ENCODE peak calls at places on chromosomes 5 and 9, in six cellular contexts. X is HepG2, Z is HCT116, B is GM23338, A is Panc1, P is upper lobe of left lung. L is an unnamed sample.

GRCh38 chr5:157193699-157194424 is 13.2 kb downstream of the ITK start:
- ATAC-seq in X (no peak), Z (no peak), B (no peak), A (no peak), P (no peak), L (no peak)

GRCh38 chr5:168027002-168027401 is 264.4 kb upstream of the WWC1 start:
- ATAC-seq in X (no peak), Z (no peak), B (no peak), A (no peak), P (no peak), L (no peak)

GRCh38 chr9:128947423-128948310 is at the start of the genes DOLK and NUP188:
- ATAC-seq in X (peak), Z (peak), B (peak), A (peak), P (peak), L (peak)

GRCh38 chr9:88006511-88007290 is 32.4 kb upstream of the CDK20 start:
- ATAC-seq in X (no peak), Z (no peak), B (peak), A (no peak), P (peak), L (peak)

GRCh38 chr9:107973451-107973850 is 483.9 kb upstream of the KLF4 start:
- ATAC-seq in X (no peak), Z (no peak), B (no peak), A (no peak), P (no peak), L (no peak)

GRCh38 chr5:32138839-32139493 is 35.2 kb downstream of the GOLPH3 start:
- ATAC-seq in X (no peak), Z (no peak), B (no peak), A (no peak), P (no peak), L (no peak)

GRCh38 chr9:35598863-35599590 is 6.0 kb upstream of the TESK1 start:
- ATAC-seq in X (peak), Z (no peak), B (peak), A (no peak), P (peak), L (no peak)

GRCh38 chr5:72464071-72464470 is 43.1 kb downstream of the ZNF366 start:
- ATAC-seq in X (no peak), Z (no peak), B (no peak), A (no peak), P (no peak), L (no peak)

GRCh38 chr9:130682490-130683121 is 11.0 kb upstream of the EXOSC2 start:
- ATAC-seq in X (peak), Z (peak), B (peak), A (peak), P (peak), L (peak)

GRCh38 chr5:179534431-179534830 is 15.9 kb upstream of the RUFY1 start:
- ATAC-seq in X (peak), Z (no peak), B (no peak), A (no peak), P (no peak), L (no peak)

GRCh38 chr5:126219616-126220015 is 203.6 kb upstream of the GRAMD2B start:
- ATAC-seq in X (no peak), Z (no peak), B (no peak), A (no peak), P (no peak), L (no peak)

GRCh38 chr9:88998911-88999310 is 7.6 kb downstream of the S1PR3 start:
- ATAC-seq in X (no peak), Z (no peak), B (no peak), A (no peak), P (peak), L (peak)

GRCh38 chr9:97484134-97484533 is 17.3 kb upstream of the TMOD1 start:
- ATAC-seq in X (no peak), Z (no peak), B (no peak), A (no peak), P (no peak), L (no peak)

GRCh38 chr9:97479496-97480159 is 21.8 kb upstream of the TMOD1 start:
- ATAC-seq in X (no peak), Z (no peak), B (peak), A (no peak), P (no peak), L (no peak)

GRCh38 chr9:97478301-97478981 is 23.0 kb upstream of the TMOD1 start:
- ATAC-seq in X (peak), Z (no peak), B (no peak), A (no peak), P (no peak), L (no peak)

GRCh38 chr9:97480174-97480573 is 21.3 kb upstream of the TMOD1 start:
- ATAC-seq in X (no peak), Z (no peak), B (no peak), A (no peak), P (no peak), L (no peak)

GRCh38 chr9:97480749-97481148 is 20.7 kb upstream of the TMOD1 start:
- ATAC-seq in X (no peak), Z (no peak), B (no peak), A (no peak), P (no peak), L (no peak)
- TF ChIP-seq POLR2AphosphoS5 in X (no peak), Z (no peak), B (no peak), A (no peak), P (no peak), L (no peak)

GRCh38 chr5:153551537-153552079 is 61.1 kb downstream of the GRIA1 start:
- ATAC-seq in X (no peak), Z (peak), B (peak), A (no peak), P (no peak), L (peak)
- TF ChIP-seq POLR2AphosphoS5 in X (no peak), Z (no peak), B (no peak), A (no peak), P (no peak), L (peak)

GRCh38 chr5:172420215-172420934 is 34.0 kb downstream of the SH3PXD2B start:
- ATAC-seq in X (peak), Z (peak), B (peak), A (no peak), P (peak), L (peak)
- TF ChIP-seq POLR2AphosphoS5 in X (no peak), Z (no peak), B (no peak), A (no peak), P (peak), L (peak)

GRCh38 chr9:111937301-111937700 is 40.7 kb downstream of the UGCG start:
- ATAC-seq in X (no peak), Z (no peak), B (no peak), A (no peak), P (no peak), L (no peak)
- TF ChIP-seq POLR2AphosphoS5 in X (no peak), Z (no peak), B (no peak), A (no peak), P (no peak), L (no peak)

DNA sequence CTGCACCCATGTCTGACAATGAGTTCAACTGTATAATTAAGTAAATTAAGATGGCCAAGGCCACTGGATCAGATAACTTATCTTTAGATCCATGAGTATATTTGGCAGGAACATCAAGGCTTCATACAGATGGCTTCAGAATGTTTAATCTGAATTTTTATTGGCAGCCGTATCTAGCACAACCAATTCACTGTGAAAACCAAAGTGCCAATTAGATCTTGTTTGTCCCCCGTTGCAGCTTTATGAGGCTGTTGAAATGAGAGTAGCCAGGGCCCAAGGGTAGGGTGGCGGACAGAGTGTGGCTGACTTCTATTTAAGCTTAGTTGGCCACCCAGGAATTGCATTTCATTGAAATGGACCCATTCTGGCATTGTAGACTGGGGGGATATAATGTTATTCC is 137.7 kb downstream of the SYK start:
- ATAC-seq in X (no peak), Z (no peak), B (no peak), A (no peak), P (no peak), L (no peak)
- TF ChIP-seq POLR2AphosphoS5 in X (no peak), Z (no peak), B (no peak), A (no peak), P (no peak), L (no peak)

GRCh38 chr9:33139421-33140228 is 27.5 kb downstream of the B4GALT1 start:
- ATAC-seq in X (peak), Z (no peak), B (peak), A (no peak), P (peak), L (peak)
- TF ChIP-seq POLR2AphosphoS5 in X (no peak), Z (no peak), B (no peak), A (no peak), P (peak), L (peak)

GRCh38 chr5:109805882-109806281 is 116.2 kb downstream of the MAN2A1 start:
- ATAC-seq in X (peak), Z (no peak), B (peak), A (no peak), P (no peak), L (no peak)
- TF ChIP-seq POLR2AphosphoS5 in X (no peak), Z (no peak), B (no peak), A (no peak), P (no peak), L (no peak)

L was measured in gastroesophageal sphincter.